ENCODE peak calls at places on chromosomes 16 and 17, in five cellular contexts. One of them, this sample, is unnamed.
A peak's percentile ranks its signal among the peaks of the same experiment; 100 is the strongest.

GRCh38 chr17:38320482-38320881 is 23.3 kb downstream of the GPR179 start:
- DNase-seq in GM13977: no peak
- DNase-seq in fibroblast of lung: no peak
- DNase-seq in progenitor cell of endocrine pancreas: no peak
- DNase-seq in fibroblast of pulmonary artery: no peak
- DNase-seq in this sample: no peak

GRCh38 chr17:66441012-66441703 is 138.7 kb downstream of the PRKCA start:
- DNase-seq in fibroblast of lung: peak; percentile 36
- DNase-seq in progenitor cell of endocrine pancreas: no peak
- DNase-seq in fibroblast of pulmonary artery: no peak
- DNase-seq in GM13977: peak; percentile 28
- DNase-seq in this sample: peak; percentile 54

GRCh38 chr16:5502467-5502869 is 404.9 kb upstream of the EEF2KMT start:
- DNase-seq in fibroblast of lung: peak; percentile 6
- DNase-seq in GM13977: no peak
- DNase-seq in fibroblast of pulmonary artery: no peak
- DNase-seq in progenitor cell of endocrine pancreas: peak; percentile 39
- DNase-seq in this sample: no peak

GRCh38 chr17:46212634-46213435 is 19.6 kb upstream of the KANSL1 start:
- DNase-seq in fibroblast of pulmonary artery: peak; percentile 87
- DNase-seq in GM13977: peak; percentile 72
- DNase-seq in progenitor cell of endocrine pancreas: no peak
- DNase-seq in fibroblast of lung: peak; percentile 78
- DNase-seq in this sample: peak; percentile 73

GRCh38 chr17:46908352-46908751 is 14.6 kb upstream of the GOSR2 start:
- DNase-seq in GM13977: no peak
- DNase-seq in fibroblast of lung: no peak
- DNase-seq in progenitor cell of endocrine pancreas: no peak
- DNase-seq in fibroblast of pulmonary artery: no peak
- DNase-seq in this sample: no peak

GRCh38 chr17:38441429-38442061 is 13.3 kb downstream of the ARHGAP23 start:
- DNase-seq in fibroblast of lung: no peak
- DNase-seq in progenitor cell of endocrine pancreas: no peak
- DNase-seq in GM13977: no peak
- DNase-seq in fibroblast of pulmonary artery: no peak
- DNase-seq in this sample: no peak

GRCh38 chr17:56832446-56832845 is 1.3 kb downstream of the C17orf67 start:
- DNase-seq in fibroblast of pulmonary artery: no peak
- DNase-seq in progenitor cell of endocrine pancreas: no peak
- DNase-seq in GM13977: no peak
- DNase-seq in fibroblast of lung: no peak
- DNase-seq in this sample: no peak

GRCh38 chr16:2467301-2468141 is 3.6 kb upstream of the NTN3 start:
- DNase-seq in fibroblast of pulmonary artery: peak; percentile 60
- DNase-seq in progenitor cell of endocrine pancreas: no peak
- DNase-seq in fibroblast of lung: peak; percentile 72
- DNase-seq in GM13977: peak; percentile 82
- DNase-seq in this sample: peak; percentile 67

GRCh38 chr17:79832211-79833109 is 6.8 kb downstream of the CBX4 start:
- DNase-seq in GM13977: no peak
- DNase-seq in fibroblast of lung: no peak
- DNase-seq in fibroblast of pulmonary artery: no peak
- DNase-seq in progenitor cell of endocrine pancreas: no peak
- DNase-seq in this sample: no peak

GRCh38 chr17:55770220-55770870 is 19.5 kb downstream of the PCTP start:
- DNase-seq in progenitor cell of endocrine pancreas: no peak
- DNase-seq in GM13977: peak; percentile 48
- DNase-seq in fibroblast of pulmonary artery: peak; percentile 81
- DNase-seq in fibroblast of lung: peak; percentile 53
- DNase-seq in this sample: peak; percentile 45

GRCh38 chr17:6420173-6420641 is 14.7 kb downstream of the AIPL1 start:
- DNase-seq in fibroblast of pulmonary artery: peak; percentile 20
- DNase-seq in GM13977: no peak
- DNase-seq in progenitor cell of endocrine pancreas: peak; percentile 38
- DNase-seq in fibroblast of lung: peak; percentile 5
- DNase-seq in this sample: no peak

GRCh38 chr17:13806023-13806553 is 204.4 kb upstream of the HS3ST3A1 start:
- DNase-seq in fibroblast of lung: no peak
- DNase-seq in progenitor cell of endocrine pancreas: no peak
- DNase-seq in GM13977: no peak
- DNase-seq in fibroblast of pulmonary artery: no peak
- DNase-seq in this sample: no peak

GRCh38 chr16:66590322-66590721 is 11.1 kb downstream of the CMTM2 start:
- DNase-seq in fibroblast of lung: no peak
- DNase-seq in progenitor cell of endocrine pancreas: no peak
- DNase-seq in fibroblast of pulmonary artery: no peak
- DNase-seq in GM13977: peak; percentile 42
- DNase-seq in this sample: peak; percentile 43

GRCh38 chr17:34171245-34171818 is 83.8 kb upstream of the CCL2 start:
- DNase-seq in GM13977: peak; percentile 63
- DNase-seq in progenitor cell of endocrine pancreas: peak; percentile 45
- DNase-seq in fibroblast of pulmonary artery: peak; percentile 78
- DNase-seq in fibroblast of lung: peak; percentile 36
- DNase-seq in this sample: peak; percentile 69

GRCh38 chr16:72051818-72052217 is 2.5 kb upstream of the HP start:
- DNase-seq in GM13977: no peak
- DNase-seq in fibroblast of lung: no peak
- DNase-seq in progenitor cell of endocrine pancreas: no peak
- DNase-seq in fibroblast of pulmonary artery: no peak
- DNase-seq in this sample: no peak

GRCh38 chr17:45221081-45221996 is at the start of gene FMNL1:
- DNase-seq in fibroblast of pulmonary artery: no peak
- DNase-seq in progenitor cell of endocrine pancreas: no peak
- DNase-seq in fibroblast of lung: no peak
- DNase-seq in GM13977: peak; percentile 84
- DNase-seq in this sample: peak; percentile 71

GRCh38 chr16:49826515-49826914 is 29.4 kb downstream of the ZNF423 start:
- DNase-seq in GM13977: no peak
- DNase-seq in fibroblast of lung: no peak
- DNase-seq in fibroblast of pulmonary artery: no peak
- DNase-seq in progenitor cell of endocrine pancreas: no peak
- DNase-seq in this sample: no peak

GRCh38 chr17:48241131-48241591 is 133.6 kb downstream of the SNX11 start:
- DNase-seq in GM13977: peak; percentile 46
- DNase-seq in fibroblast of pulmonary artery: peak; percentile 73
- DNase-seq in progenitor cell of endocrine pancreas: no peak
- DNase-seq in fibroblast of lung: peak; percentile 82
- DNase-seq in this sample: peak; percentile 62

GRCh38 chr17:44708401-44709263 is at the start of gene DBF4B:
- DNase-seq in fibroblast of lung: peak; percentile 93
- DNase-seq in fibroblast of pulmonary artery: peak; percentile 95
- DNase-seq in GM13977: peak; percentile 89
- DNase-seq in progenitor cell of endocrine pancreas: peak; percentile 63
- DNase-seq in this sample: peak; percentile 90

GRCh38 chr17:17175917-17176316 is 30.2 kb downstream of the PLD6 start:
- DNase-seq in progenitor cell of endocrine pancreas: no peak
- DNase-seq in fibroblast of pulmonary artery: no peak
- DNase-seq in fibroblast of lung: no peak
- DNase-seq in GM13977: no peak
- DNase-seq in this sample: no peak

GRCh38 chr17:44071198-44071520 is 624 bp downstream of the G6PC3 start:
- DNase-seq in fibroblast of lung: peak; percentile 87
- DNase-seq in GM13977: no peak
- DNase-seq in fibroblast of pulmonary artery: no peak
- DNase-seq in progenitor cell of endocrine pancreas: no peak
- DNase-seq in this sample: no peak

GRCh38 chr16:51465026-51465425 is 314.0 kb upstream of the SALL1 start:
- DNase-seq in progenitor cell of endocrine pancreas: no peak
- DNase-seq in GM13977: no peak
- DNase-seq in fibroblast of pulmonary artery: peak; percentile 18
- DNase-seq in fibroblast of lung: peak; percentile 76
- DNase-seq in this sample: no peak

GRCh38 chr17:66990047-66990446 is 25.5 kb downstream of the CACNG4 start:
- DNase-seq in fibroblast of pulmonary artery: no peak
- DNase-seq in progenitor cell of endocrine pancreas: no peak
- DNase-seq in fibroblast of lung: no peak
- DNase-seq in GM13977: no peak
- DNase-seq in this sample: no peak

GRCh38 chr17:39926588-39927100 is 757 bp downstream of the ORMDL3 start:
- DNase-seq in fibroblast of pulmonary artery: peak; percentile 48
- DNase-seq in GM13977: peak; percentile 58
- DNase-seq in fibroblast of lung: peak; percentile 18
- DNase-seq in progenitor cell of endocrine pancreas: peak; percentile 32
- DNase-seq in this sample: peak; percentile 59

GRCh38 chr16:81908466-81909230 is 102.6 kb downstream of the SDR42E1 start:
- DNase-seq in GM13977: no peak
- DNase-seq in fibroblast of lung: no peak
- DNase-seq in progenitor cell of endocrine pancreas: no peak
- DNase-seq in fibroblast of pulmonary artery: no peak
- DNase-seq in this sample: no peak

GRCh38 chr17:82230627-82231311 is 1.9 kb downstream of the SLC16A3 start:
- DNase-seq in progenitor cell of endocrine pancreas: peak; percentile 53
- DNase-seq in GM13977: peak; percentile 91
- DNase-seq in fibroblast of pulmonary artery: peak; percentile 91
- DNase-seq in fibroblast of lung: peak; percentile 79
- DNase-seq in this sample: peak; percentile 86

GRCh38 chr17:67435122-67435521 is 58.0 kb downstream of the PITPNC1 start:
- DNase-seq in progenitor cell of endocrine pancreas: no peak
- DNase-seq in fibroblast of pulmonary artery: peak; percentile 47
- DNase-seq in fibroblast of lung: no peak
- DNase-seq in GM13977: no peak
- DNase-seq in this sample: no peak

GRCh38 chr16:8949536-8950418 is 13.9 kb downstream of the USP7 start:
- DNase-seq in GM13977: no peak
- DNase-seq in fibroblast of pulmonary artery: no peak
- DNase-seq in fibroblast of lung: peak; percentile 42
- DNase-seq in progenitor cell of endocrine pancreas: no peak
- DNase-seq in this sample: no peak

GRCh38 chr17:60750645-60751044 is 73.0 kb downstream of the BCAS3 start:
- DNase-seq in progenitor cell of endocrine pancreas: no peak
- DNase-seq in fibroblast of lung: no peak
- DNase-seq in fibroblast of pulmonary artery: no peak
- DNase-seq in GM13977: no peak
- DNase-seq in this sample: no peak

GRCh38 chr17:72715906-72716572 is 376.4 kb downstream of the SLC39A11 start:
- DNase-seq in progenitor cell of endocrine pancreas: no peak
- DNase-seq in fibroblast of lung: peak; percentile 97
- DNase-seq in GM13977: no peak
- DNase-seq in fibroblast of pulmonary artery: peak; percentile 97
- DNase-seq in this sample: no peak

GRCh38 chr16:31192856-31193642 is 9.5 kb downstream of the PYCARD start:
- DNase-seq in fibroblast of pulmonary artery: no peak
- DNase-seq in fibroblast of lung: no peak
- DNase-seq in progenitor cell of endocrine pancreas: no peak
- DNase-seq in GM13977: no peak
- DNase-seq in this sample: no peak

GRCh38 chr16:74107795-74108610 is 188.6 kb upstream of the PSMD7 start:
- DNase-seq in progenitor cell of endocrine pancreas: peak; percentile 16
- DNase-seq in GM13977: peak; percentile 34
- DNase-seq in fibroblast of lung: no peak
- DNase-seq in fibroblast of pulmonary artery: peak; percentile 7
- DNase-seq in this sample: peak; percentile 25

GRCh38 chr16:51237861-51238378 is 86.8 kb upstream of the SALL1 start:
- DNase-seq in GM13977: no peak
- DNase-seq in fibroblast of lung: no peak
- DNase-seq in progenitor cell of endocrine pancreas: no peak
- DNase-seq in fibroblast of pulmonary artery: no peak
- DNase-seq in this sample: no peak

GRCh38 chr17:49464049-49464448 is 31.0 kb upstream of the NGFR start:
- DNase-seq in GM13977: no peak
- DNase-seq in fibroblast of lung: no peak
- DNase-seq in fibroblast of pulmonary artery: no peak
- DNase-seq in progenitor cell of endocrine pancreas: no peak
- DNase-seq in this sample: no peak

GRCh38 chr17:8622191-8622590 is 8.3 kb downstream of the MYH10 start:
- DNase-seq in fibroblast of pulmonary artery: no peak
- DNase-seq in progenitor cell of endocrine pancreas: no peak
- DNase-seq in fibroblast of lung: peak; percentile 53
- DNase-seq in GM13977: no peak
- DNase-seq in this sample: no peak

GRCh38 chr17:8152981-8153549 is 861 bp upstream of the PER1 start:
- DNase-seq in fibroblast of pulmonary artery: no peak
- DNase-seq in progenitor cell of endocrine pancreas: no peak
- DNase-seq in GM13977: no peak
- DNase-seq in fibroblast of lung: no peak
- DNase-seq in this sample: no peak

GRCh38 chr16:2475413-2476344 is 752 bp downstream of the TBC1D24 start:
- DNase-seq in GM13977: peak; percentile 72
- DNase-seq in fibroblast of pulmonary artery: no peak
- DNase-seq in progenitor cell of endocrine pancreas: no peak
- DNase-seq in fibroblast of lung: no peak
- DNase-seq in this sample: no peak

GRCh38 chr17:76261421-76262215 is 3.5 kb upstream of the UBALD2 start:
- DNase-seq in GM13977: peak; percentile 68
- DNase-seq in fibroblast of pulmonary artery: peak; percentile 60
- DNase-seq in progenitor cell of endocrine pancreas: no peak
- DNase-seq in fibroblast of lung: peak; percentile 59
- DNase-seq in this sample: peak; percentile 59
- TF ChIP-seq CTCF in GM13977: no peak
- TF ChIP-seq CTCF in fibroblast of pulmonary artery: no peak
- TF ChIP-seq CTCF in progenitor cell of endocrine pancreas: no peak
- TF ChIP-seq CTCF in fibroblast of lung: no peak
- TF ChIP-seq CTCF in this sample: no peak

GRCh38 chr17:63440127-63440769 is 5.9 kb downstream of the CYB561 start:
- DNase-seq in GM13977: no peak
- DNase-seq in progenitor cell of endocrine pancreas: no peak
- DNase-seq in fibroblast of pulmonary artery: no peak
- DNase-seq in fibroblast of lung: no peak
- DNase-seq in this sample: no peak
- TF ChIP-seq CTCF in GM13977: no peak
- TF ChIP-seq CTCF in progenitor cell of endocrine pancreas: no peak
- TF ChIP-seq CTCF in fibroblast of pulmonary artery: no peak
- TF ChIP-seq CTCF in fibroblast of lung: no peak
- TF ChIP-seq CTCF in this sample: no peak

DNA sequence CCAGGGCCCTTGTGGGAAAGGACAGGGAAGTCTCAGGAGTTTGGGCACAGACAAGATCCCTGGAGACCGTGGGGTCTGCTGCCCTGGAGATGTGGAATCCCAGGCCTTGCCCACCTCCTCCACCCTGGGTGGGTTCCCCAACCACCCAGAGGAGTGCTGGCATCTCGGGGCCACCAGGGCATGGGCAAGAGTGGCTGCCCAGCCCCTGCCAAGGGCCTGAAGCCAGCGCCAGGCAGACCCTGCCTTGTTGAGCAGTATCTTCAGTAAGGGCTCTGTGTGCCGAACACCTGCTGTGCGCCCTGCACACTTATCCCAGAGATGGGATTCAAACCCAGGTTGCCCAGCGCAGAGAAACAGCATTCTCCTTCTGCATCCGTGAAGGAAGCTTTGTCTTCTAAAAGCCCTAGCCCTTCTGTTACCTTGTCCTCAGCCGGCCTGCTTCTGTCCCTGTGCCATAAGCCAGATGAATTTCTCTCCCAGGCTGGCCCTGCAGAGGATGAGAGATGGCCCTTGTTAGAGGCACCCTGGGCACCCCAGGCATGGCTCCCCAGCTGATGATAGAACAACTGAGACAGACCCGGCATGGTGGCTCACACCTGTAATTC is 32.4 kb downstream of the TMEM235 start:
- DNase-seq in fibroblast of lung: no peak
- DNase-seq in progenitor cell of endocrine pancreas: no peak
- DNase-seq in fibroblast of pulmonary artery: no peak
- DNase-seq in GM13977: no peak
- DNase-seq in this sample: no peak
- TF ChIP-seq CTCF in fibroblast of lung: no peak
- TF ChIP-seq CTCF in progenitor cell of endocrine pancreas: no peak
- TF ChIP-seq CTCF in fibroblast of pulmonary artery: no peak
- TF ChIP-seq CTCF in GM13977: no peak
- TF ChIP-seq CTCF in this sample: no peak

GRCh38 chr16:85347213-85347591 is 234.9 kb upstream of the CIBAR2 start:
- DNase-seq in fibroblast of pulmonary artery: peak; percentile 15
- DNase-seq in GM13977: no peak
- DNase-seq in fibroblast of lung: no peak
- DNase-seq in progenitor cell of endocrine pancreas: no peak
- DNase-seq in this sample: no peak
- TF ChIP-seq CTCF in fibroblast of pulmonary artery: peak; percentile 23
- TF ChIP-seq CTCF in GM13977: peak; percentile 58
- TF ChIP-seq CTCF in fibroblast of lung: peak; percentile 23
- TF ChIP-seq CTCF in progenitor cell of endocrine pancreas: peak; percentile 45
- TF ChIP-seq CTCF in this sample: peak; percentile 42